ENCODE peak calls at places on chromosomes 6 and 20, in nine cellular contexts. L is spleen, D is AG04450, Y is OCI-LY7, E is AG09309, R is MCF 10A, N is foreskin fibroblast, P is Calu3, S is astrocyte of the spinal cord. O is an unnamed sample.

GRCh38 chr6:37809144-37809543 is 10.4 kb upstream of the ZFAND3 start:
- DNase-seq in P (no peak), N (no peak), S (peak), Y (no peak), R (no peak), E (no peak), L (no peak), D (no peak), O (no peak)

GRCh38 chr6:131251593-131252204 is 116.4 kb downstream of the AKAP7 start:
- DNase-seq in D (no peak), Y (no peak), E (no peak), R (no peak), L (no peak), N (no peak), S (no peak), P (no peak), O (no peak)

GRCh38 chr6:111721677-111722219 is 116.1 kb upstream of the TRAF3IP2 start:
- DNase-seq in N (peak), R (peak), E (no peak), L (no peak), D (no peak), Y (peak), P (peak), S (peak), O (no peak)

GRCh38 chr6:45724511-45724910 is 291.1 kb downstream of the CLIC5 start:
- DNase-seq in Y (no peak), P (no peak), R (peak), S (peak), E (peak), N (peak), L (no peak), D (peak), O (no peak)

GRCh38 chr6:108736832-108737231 is 111.4 kb upstream of the ARMC2 start:
- DNase-seq in E (no peak), N (peak), S (peak), Y (no peak), P (peak), D (peak), R (peak), L (no peak), O (no peak)

GRCh38 chr6:125169058-125169457 is 15.5 kb downstream of the TPD52L1 start:
- DNase-seq in D (no peak), R (peak), S (no peak), E (no peak), Y (no peak), P (no peak), L (no peak), N (peak), O (no peak)

GRCh38 chr6:81241126-81241525 is 511.4 kb downstream of the TENT5A start:
- DNase-seq in P (no peak), R (no peak), S (peak), Y (no peak), E (no peak), D (peak), N (no peak), L (no peak), O (no peak)

GRCh38 chr20:48897298-48898044 is 24.0 kb upstream of the ARFGEF2 start:
- DNase-seq in D (peak), S (peak), P (no peak), E (peak), R (peak), Y (peak), N (peak), L (no peak), O (no peak)

GRCh38 chr6:16154904-16155303 is 26.0 kb downstream of the MYLIP start:
- DNase-seq in S (peak), D (peak), E (peak), Y (no peak), N (peak), L (no peak), R (peak), P (no peak), O (no peak)

GRCh38 chr6:125957845-125958244 is 1.3 kb downstream of the HINT3 start:
- DNase-seq in N (peak), E (no peak), R (peak), P (peak), L (no peak), S (peak), Y (no peak), D (no peak), O (no peak)

GRCh38 chr6:2830183-2830582 is 11.5 kb downstream of the SERPINB1 start:
- DNase-seq in N (no peak), S (no peak), D (no peak), R (no peak), E (no peak), L (no peak), Y (no peak), P (no peak), O (no peak)

GRCh38 chr6:110951986-110952794 is 6.3 kb upstream of the GTF3C6 start:
- DNase-seq in E (peak), L (no peak), R (peak), P (no peak), N (peak), D (no peak), S (peak), Y (no peak), O (no peak)

GRCh38 chr20:35307666-35308653 is 15.7 kb upstream of the FAM83C start:
- DNase-seq in Y (no peak), R (peak), N (peak), P (peak), E (peak), L (no peak), S (peak), D (no peak), O (no peak)

GRCh38 chr6:149855040-149855654 is 9.0 kb downstream of the LRP11 start:
- DNase-seq in N (peak), R (peak), Y (no peak), L (no peak), D (peak), P (peak), S (peak), E (no peak), O (no peak)

GRCh38 chr6:104537185-104537584 is 322.5 kb downstream of the HACE1 start:
- DNase-seq in L (no peak), R (peak), N (no peak), S (peak), Y (no peak), P (no peak), D (peak), E (no peak), O (no peak)

GRCh38 chr6:89482136-89482535 is 49.2 kb downstream of the ANKRD6 start:
- DNase-seq in Y (no peak), P (no peak), S (no peak), E (no peak), L (no peak), N (no peak), R (no peak), D (no peak), O (no peak)

GRCh38 chr6:44216677-44217331 is at the start of gene MYMX:
- DNase-seq in P (no peak), Y (no peak), N (no peak), R (no peak), E (no peak), D (no peak), S (no peak), L (no peak), O (no peak)

DNA sequence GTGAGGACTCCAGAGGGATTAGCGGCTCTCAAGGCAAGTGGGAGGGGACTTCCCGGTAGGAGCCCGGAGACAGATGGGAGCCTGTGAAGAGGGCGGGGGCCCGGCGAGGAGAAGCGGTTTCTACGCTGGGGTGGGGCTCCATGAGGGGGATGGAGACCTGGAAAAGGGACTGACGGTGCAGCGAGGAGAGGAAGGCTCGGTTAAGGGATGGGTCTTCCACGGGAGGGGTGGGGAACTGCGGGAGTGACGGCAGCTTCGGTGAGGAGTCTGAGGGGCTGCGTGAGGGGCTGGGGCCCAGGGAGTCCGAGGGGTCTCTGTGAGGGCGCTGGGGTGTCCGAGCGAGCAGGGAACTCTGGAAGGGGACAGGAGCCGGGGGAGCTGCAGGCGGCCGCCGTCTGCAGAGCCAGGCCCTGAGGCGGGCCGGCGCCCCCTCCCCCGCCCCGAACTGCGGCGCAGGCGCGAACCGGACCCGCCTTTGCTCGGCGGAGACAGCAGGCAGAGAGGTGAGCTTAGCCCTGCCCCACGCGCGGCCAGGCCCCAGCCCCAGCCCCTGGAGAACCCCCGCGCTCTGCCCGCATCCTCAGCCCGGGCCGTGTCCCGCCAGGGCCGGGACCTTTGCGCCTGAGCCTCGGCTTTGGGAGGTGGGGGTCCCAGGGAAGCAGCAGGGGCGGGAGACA is at the start of gene NRSN2:
- DNase-seq in S (peak), P (no peak), L (peak), R (no peak), Y (no peak), D (no peak), E (no peak), N (peak), O (peak)
- TF ChIP-seq CTCF in S (no peak), P (no peak), L (no peak), R (no peak), Y (no peak), D (no peak), E (no peak), N (no peak), O (no peak)

GRCh38 chr20:1533059-1533458 is 24.4 kb downstream of the SIRPD start:
- DNase-seq in D (no peak), L (no peak), P (no peak), S (no peak), E (no peak), R (peak), N (no peak), Y (no peak), O (no peak)
- TF ChIP-seq CTCF in D (no peak), L (no peak), P (no peak), S (no peak), E (no peak), R (peak), N (no peak), Y (peak), O (no peak)

GRCh38 chr20:56200456-56200855 is 48.1 kb upstream of the MC3R start:
- DNase-seq in N (no peak), P (no peak), D (no peak), S (no peak), L (no peak), Y (peak), R (peak), E (no peak), O (no peak)
- TF ChIP-seq CTCF in N (peak), P (peak), D (no peak), S (peak), L (no peak), Y (peak), R (peak), E (no peak), O (no peak)

DNA sequence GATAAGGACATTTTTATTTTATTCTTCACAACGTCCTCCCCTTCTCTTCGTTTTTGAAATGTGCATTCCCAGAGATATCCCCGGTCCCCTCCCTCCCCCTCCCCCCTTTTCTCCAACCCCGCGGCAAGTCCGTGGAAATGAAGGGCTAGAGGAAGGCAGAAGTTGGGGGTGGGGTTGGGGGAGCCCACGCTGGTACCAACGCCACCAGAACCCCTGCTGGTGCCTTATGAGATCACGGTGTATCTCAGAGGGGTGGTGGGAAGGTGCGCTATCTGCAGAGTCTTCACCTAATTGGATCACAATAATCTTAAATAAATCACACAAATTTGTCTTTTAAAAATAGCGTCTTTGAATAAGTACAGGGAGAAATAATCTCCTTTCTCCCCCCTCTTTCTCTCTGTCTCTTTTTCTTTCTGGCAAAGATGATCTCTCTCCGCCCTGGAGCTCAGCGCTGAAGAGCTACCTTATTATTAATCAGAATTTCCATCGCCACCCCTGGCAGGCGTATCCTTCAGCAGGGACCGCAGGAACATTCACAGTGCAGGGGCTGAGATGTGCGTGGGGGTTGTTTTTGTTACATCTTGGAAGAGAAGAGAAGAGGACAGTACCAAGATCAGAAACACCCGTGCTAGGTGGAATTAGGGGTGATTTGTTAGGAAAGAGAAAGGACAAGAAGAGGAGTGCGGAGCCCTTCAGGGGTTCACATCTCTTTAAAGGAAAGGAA is 924 bp downstream of the CLVS2 start:
- DNase-seq in D (no peak), R (no peak), N (no peak), E (no peak), S (no peak), L (no peak), Y (no peak), P (no peak), O (no peak)
- TF ChIP-seq CTCF in D (no peak), R (no peak), N (no peak), E (no peak), S (no peak), L (no peak), Y (no peak), P (no peak), O (no peak)

DNA sequence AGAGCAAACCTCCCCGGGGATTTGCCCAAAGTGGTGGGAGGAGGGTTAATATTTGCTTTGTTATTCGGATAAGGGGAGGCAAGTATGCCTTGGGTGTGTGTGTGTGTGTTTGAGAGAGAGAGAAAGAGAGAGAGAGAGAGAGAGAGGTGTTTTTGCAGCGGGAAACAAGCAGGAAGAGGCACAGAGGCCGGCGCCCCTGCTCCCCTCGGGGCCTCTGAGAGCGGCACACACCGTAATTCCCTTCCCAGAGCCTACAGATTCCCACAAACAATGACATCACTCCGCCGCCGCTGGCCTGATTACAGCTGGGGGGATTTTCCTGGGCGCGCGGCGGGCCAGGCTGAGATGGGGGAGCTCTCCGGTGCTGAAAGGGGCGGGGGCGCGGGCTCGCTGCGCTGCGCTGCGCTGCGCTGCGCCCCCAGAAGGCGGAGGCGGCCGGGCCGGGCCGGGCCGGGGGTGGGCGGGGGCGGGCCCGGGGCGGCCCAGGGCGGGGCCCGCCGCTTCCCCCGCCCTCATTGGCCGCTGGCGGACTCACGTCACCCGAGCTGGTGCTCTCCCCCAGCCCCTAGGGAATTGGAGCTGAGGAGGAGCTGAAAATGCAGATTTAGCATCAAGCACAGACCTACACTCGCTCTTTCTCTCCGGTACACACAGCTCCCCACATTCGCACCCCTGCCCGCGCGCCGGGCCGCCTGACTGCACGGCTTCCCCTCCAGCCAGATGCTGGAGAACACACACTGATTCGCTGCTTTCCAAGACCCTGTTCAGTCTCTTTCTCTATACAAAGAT is at the start of gene PCSK2:
- DNase-seq in D (peak), S (peak), P (no peak), E (no peak), N (peak), L (peak), Y (no peak), R (no peak), O (peak)
- TF ChIP-seq CTCF in D (no peak), S (no peak), P (no peak), E (no peak), N (no peak), L (no peak), Y (no peak), R (no peak), O (peak)

GRCh38 chr20:17343091-17343490 is 116.3 kb downstream of the PCSK2 start:
- DNase-seq in E (no peak), R (no peak), Y (no peak), S (no peak), L (no peak), P (no peak), N (no peak), D (no peak), O (no peak)
- TF ChIP-seq CTCF in E (no peak), R (no peak), Y (no peak), S (no peak), L (no peak), P (no peak), N (no peak), D (no peak), O (no peak)